ENCODE peak calls at places on chromosomes 16 and 17, in six cellular contexts. J is H9, Q is SK-N-DZ, O is mesothelial cell of epicardium, L is mesendoderm, E is GM20000. K is an unnamed sample.

GRCh38 chr17:44543213-44543904 is 13.9 kb upstream of the FZD2 start:
- DNase-seq in J (peak; percentile 95), Q (no peak), O (peak; percentile 68), L (peak; percentile 99), E (no peak), K (no peak)

GRCh38 chr17:40935624-40936023 is 1.8 kb downstream of the KRT23 start:
- DNase-seq in J (no peak), Q (no peak), O (no peak), L (no peak), E (no peak), K (no peak)

GRCh38 chr16:12257926-12258561 is 281.5 kb downstream of the SNX29 start:
- DNase-seq in J (peak; percentile 57), Q (peak; percentile 16), O (no peak), L (peak; percentile 56), E (no peak), K (no peak)

GRCh38 chr16:85066346-85066885 is 38.8 kb downstream of the KIAA0513 start:
- DNase-seq in J (no peak), Q (no peak), O (no peak), L (no peak), E (no peak), K (no peak)

GRCh38 chr17:77471984-77472836 is 331.4 kb downstream of the SEC14L1 start:
- DNase-seq in J (peak; percentile 83), Q (no peak), O (peak; percentile 68), L (peak; percentile 86), E (peak; percentile 51), K (no peak)

GRCh38 chr17:27439342-27439741 is 16.9 kb upstream of the KSR1 start:
- DNase-seq in J (no peak), Q (no peak), O (no peak), L (no peak), E (no peak), K (no peak)

GRCh38 chr16:53912155-53912554 is 208.2 kb downstream of the FTO start:
- DNase-seq in J (no peak), Q (no peak), O (no peak), L (no peak), E (peak; percentile 13), K (no peak)

GRCh38 chr17:9575381-9576072 is at the start of gene STX8:
- DNase-seq in J (peak; percentile 96), Q (peak; percentile 88), O (peak; percentile 86), L (peak; percentile 92), E (peak; percentile 80), K (peak; percentile 89)

GRCh38 chr17:80195671-80196529 is 24.2 kb downstream of the SGSH start:
- DNase-seq in J (peak; percentile 76), Q (no peak), O (no peak), L (peak; percentile 33), E (peak; percentile 67), K (peak; percentile 70)

GRCh38 chr16:3364774-3365427 is 9.2 kb downstream of the OR2C1 start:
- DNase-seq in J (peak; percentile 36), Q (peak; percentile 99), O (no peak), L (no peak), E (peak; percentile 82), K (peak; percentile 87)

GRCh38 chr17:81392909-81393654 is 2.2 kb upstream of the BAHCC1 start:
- DNase-seq in J (no peak), Q (peak; percentile 64), O (peak; percentile 68), L (peak; percentile 54), E (no peak), K (peak; percentile 51)

GRCh38 chr17:45318561-45319230 is 1.9 kb upstream of the MAP3K14 start:
- DNase-seq in J (no peak), Q (no peak), O (no peak), L (no peak), E (no peak), K (no peak)

K was measured in activated naive CD8-positive, alpha-beta T cell treated with anti-CD3 and anti-CD28 coated beads, Interleukin-2, amount 10 ng/mL, durations not matched to agents 7 days and 5 days.